ENCODE peak calls at places on chromosomes 4 and X, in eight cellular contexts. Q, O, H, Z, F, S, W and A are unnamed samples.

GRCh38 chrX:153592966-153593688 is 5.8 kb downstream of the CCNQ start:
- DNase-seq in O (no peak), Q (no peak), H (no peak), Z (no peak), S (no peak), F (no peak), W (no peak), A (no peak)

GRCh38 chr4:107166181-107166580 is 130.1 kb upstream of the DKK2 start:
- DNase-seq in H (no peak), Q (no peak), W (no peak), S (no peak), F (no peak), Z (no peak), O (no peak), A (no peak)

GRCh38 chr4:164959896-164960295 is 17.6 kb downstream of the TRIM61 start:
- DNase-seq in W (no peak), S (no peak), O (no peak), H (peak; percentile 6), Q (no peak), F (no peak), Z (no peak), A (no peak)

GRCh38 chrX:103607385-103608304 is at the start of gene TCEAL3:
- DNase-seq in W (no peak), F (no peak), S (peak; percentile 69), H (peak; percentile 34), Q (peak; percentile 61), O (peak; percentile 54), Z (peak; percentile 70), A (peak; percentile 54)

GRCh38 chr4:8072235-8072968 is 86.2 kb downstream of the ABLIM2 start:
- DNase-seq in O (no peak), W (no peak), F (no peak), Q (no peak), H (no peak), S (no peak), Z (no peak), A (no peak)

GRCh38 chr4:68434277-68434676 is 13.0 kb upstream of the TMPRSS11E start:
- DNase-seq in S (no peak), O (no peak), H (no peak), W (no peak), Q (no peak), F (no peak), Z (no peak), A (no peak)

GRCh38 chrX:67546496-67547423 is 2.9 kb downstream of the AR start:
- DNase-seq in F (no peak), O (no peak), S (peak; percentile 11), W (no peak), Z (no peak), Q (no peak), H (peak; percentile 22), A (no peak)

GRCh38 chr4:29805871-29806480 is 914.2 kb upstream of the PCDH7 start:
- DNase-seq in H (no peak), O (no peak), F (no peak), Q (no peak), W (no peak), S (no peak), Z (no peak), A (no peak)

GRCh38 chr4:72215198-72215597 is 183.4 kb downstream of the NPFFR2 start:
- DNase-seq in Q (no peak), Z (no peak), H (no peak), F (no peak), W (no peak), S (no peak), O (no peak), A (no peak)

GRCh38 chr4:171812377-171813194 is 618 bp upstream of the GALNTL6 start:
- DNase-seq in F (no peak), Q (no peak), O (no peak), W (peak; percentile 22), Z (no peak), H (no peak), S (no peak), A (peak; percentile 45)

GRCh38 chr4:30721353-30722091 is 1.4 kb downstream of the PCDH7 start:
- DNase-seq in Q (no peak), O (peak; percentile 12), S (peak; percentile 22), Z (no peak), W (no peak), H (peak; percentile 43), F (no peak), A (peak; percentile 78)

GRCh38 chrX:54633641-54634040 is 103.6 kb downstream of the GNL3L start:
- DNase-seq in H (peak; percentile 82), O (no peak), S (no peak), Z (no peak), F (peak; percentile 10), Q (no peak), W (no peak), A (no peak)

GRCh38 chr4:179634862-179635261 is 2192.6 kb upstream of the AGA start:
- DNase-seq in F (no peak), Z (no peak), Q (no peak), W (no peak), H (no peak), S (no peak), O (no peak), A (no peak)

GRCh38 chrX:101619336-101619735 is 1.5 kb upstream of the ARMCX6 start:
- DNase-seq in F (no peak), H (no peak), O (peak; percentile 45), W (peak; percentile 27), S (no peak), Z (no peak), Q (no peak), A (peak; percentile 23)